ENCODE peak calls at places on chromosomes 2 and 18, in six cellular contexts. W is astrocyte of the spinal cord, F is activated T-cell treated with anti-CD3 and anti-CD28 coated beads for 48 hours, K is NCI-H1417, O is GF-D8, J is right cardiac atrium. C is an unnamed sample.

GRCh38 chr2:195202163-195202845 is 454.7 kb upstream of the SLC39A10 start:
- DNase-seq in W (peak), F (no peak), K (no peak), O (no peak), J (no peak), C (peak)

GRCh38 chr18:1094408-1094807 is 189.7 kb downstream of the ADCYAP1 start:
- DNase-seq in W (peak), F (no peak), K (no peak), O (no peak), J (no peak), C (peak)

GRCh38 chr18:79601234-79601633 is 78.4 kb upstream of the CTDP1 start:
- DNase-seq in W (no peak), F (no peak), K (no peak), O (peak), J (no peak), C (no peak)

GRCh38 chr2:223383315-223383714 is 218.8 kb downstream of the SCG2 start:
- DNase-seq in W (peak), F (no peak), K (no peak), O (no peak), J (no peak), C (peak)

GRCh38 chr2:132975490-132976105 is 305.6 kb upstream of the LYPD1 start:
- DNase-seq in W (no peak), F (no peak), K (no peak), O (no peak), J (no peak), C (no peak)

GRCh38 chr2:227153766-227154486 is 10.1 kb downstream of the COL4A4 start:
- DNase-seq in W (no peak), F (no peak), K (no peak), O (no peak), J (peak), C (no peak)

GRCh38 chr2:134919360-134920210 is 963 bp downstream of the CCNT2 start:
- DNase-seq in W (peak), F (peak), K (peak), O (no peak), J (peak), C (peak)

GRCh38 chr2:45458909-45459563 is 152.0 kb downstream of the SRBD1 start:
- DNase-seq in W (peak), F (no peak), K (no peak), O (peak), J (no peak), C (peak)

GRCh38 chr2:165529130-165529529 is 59.6 kb downstream of the CSRNP3 start:
- DNase-seq in W (peak), F (no peak), K (no peak), O (no peak), J (no peak), C (no peak)

GRCh38 chr18:26493021-26493420 is 55.3 kb downstream of the KCTD1 start:
- DNase-seq in W (peak), F (no peak), K (no peak), O (no peak), J (no peak), C (peak)

GRCh38 chr2:38109732-38110181 is 33.8 kb upstream of the CYP1B1 start:
- DNase-seq in W (no peak), F (no peak), K (no peak), O (no peak), J (no peak), C (no peak)

GRCh38 chr18:41371718-41372117 is 583.3 kb upstream of the PIK3C3 start:
- DNase-seq in W (no peak), F (no peak), K (peak), O (no peak), J (peak), C (peak)

GRCh38 chr2:96949701-96950350 is 36.6 kb downstream of the FAM178B start:
- DNase-seq in W (no peak), F (no peak), K (no peak), O (no peak), J (peak), C (no peak)

GRCh38 chr2:65120990-65121693 is 8.8 kb downstream of the RAB1A start:
- DNase-seq in W (no peak), F (no peak), K (no peak), O (no peak), J (no peak), C (no peak)